ENCODE peak calls at places on chromosomes 1 and 21, in six cellular contexts. One of them, this sample, is unnamed.

GRCh38 chr1:118333601-118334241 is 148.7 kb upstream of the SPAG17 start:
- DNase-seq in HepG2: no peak
- DNase-seq in H1: no peak
- DNase-seq in GM12892: no peak
- DNase-seq in GM12878: no peak
- DNase-seq in K562: no peak
- DNase-seq in this sample: no peak

GRCh38 chr1:160423966-160424365 is 23.6 kb downstream of the VANGL2 start:
- DNase-seq in HepG2: no peak
- DNase-seq in H1: no peak
- DNase-seq in GM12892: no peak
- DNase-seq in GM12878: no peak
- DNase-seq in K562: no peak
- DNase-seq in this sample: no peak

GRCh38 chr1:222062640-222063039 is 320.8 kb upstream of the DUSP10 start:
- DNase-seq in HepG2: no peak
- DNase-seq in H1: no peak
- DNase-seq in GM12892: no peak
- DNase-seq in GM12878: no peak
- DNase-seq in K562: no peak
- DNase-seq in this sample: no peak

GRCh38 chr1:38045431-38046332 is 911 bp downstream of the POU3F1 start:
- DNase-seq in HepG2: no peak
- DNase-seq in H1: no peak
- DNase-seq in GM12892: no peak
- DNase-seq in GM12878: no peak
- DNase-seq in K562: no peak
- DNase-seq in this sample: no peak

GRCh38 chr21:41124626-41125240 is 43.2 kb upstream of the BACE2 start:
- DNase-seq in HepG2: no peak
- DNase-seq in H1: no peak
- DNase-seq in GM12892: no peak
- DNase-seq in GM12878: no peak
- DNase-seq in K562: no peak
- DNase-seq in this sample: no peak

GRCh38 chr21:43892334-43892733 is 27.3 kb downstream of the AGPAT3 start:
- DNase-seq in HepG2: no peak
- DNase-seq in H1: no peak
- DNase-seq in GM12892: no peak
- DNase-seq in GM12878: no peak
- DNase-seq in K562: no peak
- DNase-seq in this sample: no peak

GRCh38 chr1:230542054-230542453 is 100.2 kb upstream of the COG2 start:
- DNase-seq in HepG2: no peak
- DNase-seq in H1: no peak
- DNase-seq in GM12892: no peak
- DNase-seq in GM12878: no peak
- DNase-seq in K562: peak
- DNase-seq in this sample: no peak

GRCh38 chr1:202854787-202855186 is 34.2 kb downstream of the RABIF start:
- DNase-seq in HepG2: no peak
- DNase-seq in H1: no peak
- DNase-seq in GM12892: no peak
- DNase-seq in GM12878: no peak
- DNase-seq in K562: no peak
- DNase-seq in this sample: no peak

GRCh38 chr1:246803891-246804290 is 79.7 kb downstream of the SCCPDH start:
- DNase-seq in HepG2: no peak
- DNase-seq in H1: no peak
- DNase-seq in GM12892: no peak
- DNase-seq in GM12878: no peak
- DNase-seq in K562: no peak
- DNase-seq in this sample: no peak

GRCh38 chr1:34879230-34879629 is 19.7 kb upstream of the SMIM12 start:
- DNase-seq in HepG2: peak
- DNase-seq in H1: no peak
- DNase-seq in GM12892: no peak
- DNase-seq in GM12878: no peak
- DNase-seq in K562: no peak
- DNase-seq in this sample: no peak

GRCh38 chr1:12177156-12177998 is 10.6 kb downstream of the TNFRSF1B start:
- DNase-seq in HepG2: no peak
- DNase-seq in H1: no peak
- DNase-seq in GM12892: no peak
- DNase-seq in GM12878: no peak
- DNase-seq in K562: no peak
- DNase-seq in this sample: no peak

DNA sequence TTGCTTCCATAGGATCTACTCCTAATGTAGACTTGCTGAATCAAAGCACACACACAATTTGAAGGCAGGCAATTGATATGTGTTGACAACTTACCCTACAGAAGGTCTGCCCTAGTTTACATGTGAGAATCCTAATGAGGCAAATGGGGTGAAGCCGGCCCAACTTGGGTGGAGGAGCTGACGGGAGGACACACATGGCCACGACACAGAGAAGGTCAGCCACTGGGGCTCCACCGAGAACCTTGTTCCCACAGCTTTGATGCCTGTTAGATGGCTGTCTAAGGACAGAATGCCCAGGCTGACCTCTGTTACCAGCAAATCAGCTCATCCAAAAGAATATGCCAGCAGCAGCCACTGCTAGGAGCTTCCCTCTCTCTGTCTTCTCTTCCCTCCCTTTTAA is 1.5 kb upstream of the PLA2G2D start:
- DNase-seq in HepG2: no peak
- DNase-seq in H1: no peak
- DNase-seq in GM12892: no peak
- DNase-seq in GM12878: no peak
- DNase-seq in K562: no peak
- DNase-seq in this sample: no peak
- TF ChIP-seq POLR2A in HepG2: no peak
- TF ChIP-seq POLR2A in H1: no peak
- TF ChIP-seq POLR2A in GM12892: no peak
- TF ChIP-seq POLR2A in GM12878: no peak
- TF ChIP-seq POLR2A in K562: no peak
- TF ChIP-seq POLR2A in this sample: no peak

GRCh38 chr21:37364722-37365121 is 1.9 kb upstream of the DYRK1A start:
- DNase-seq in HepG2: no peak
- DNase-seq in H1: no peak
- DNase-seq in GM12892: no peak
- DNase-seq in GM12878: no peak
- DNase-seq in K562: no peak
- DNase-seq in this sample: no peak

GRCh38 chr21:37365657-37366487 is 701 bp upstream of the DYRK1A start:
- DNase-seq in HepG2: peak
- DNase-seq in H1: no peak
- DNase-seq in GM12892: no peak
- DNase-seq in GM12878: no peak
- DNase-seq in K562: peak
- DNase-seq in this sample: no peak

GRCh38 chr21:37367301-37367757 is 756 bp downstream of the DYRK1A start:
- DNase-seq in HepG2: no peak
- DNase-seq in H1: no peak
- DNase-seq in GM12892: no peak
- DNase-seq in GM12878: no peak
- DNase-seq in K562: peak
- DNase-seq in this sample: no peak

GRCh38 chr21:37367758-37368535 is 1.4 kb downstream of the DYRK1A start:
- DNase-seq in HepG2: no peak
- DNase-seq in H1: no peak
- DNase-seq in GM12892: no peak
- DNase-seq in GM12878: no peak
- DNase-seq in K562: no peak
- DNase-seq in this sample: no peak

DNA sequence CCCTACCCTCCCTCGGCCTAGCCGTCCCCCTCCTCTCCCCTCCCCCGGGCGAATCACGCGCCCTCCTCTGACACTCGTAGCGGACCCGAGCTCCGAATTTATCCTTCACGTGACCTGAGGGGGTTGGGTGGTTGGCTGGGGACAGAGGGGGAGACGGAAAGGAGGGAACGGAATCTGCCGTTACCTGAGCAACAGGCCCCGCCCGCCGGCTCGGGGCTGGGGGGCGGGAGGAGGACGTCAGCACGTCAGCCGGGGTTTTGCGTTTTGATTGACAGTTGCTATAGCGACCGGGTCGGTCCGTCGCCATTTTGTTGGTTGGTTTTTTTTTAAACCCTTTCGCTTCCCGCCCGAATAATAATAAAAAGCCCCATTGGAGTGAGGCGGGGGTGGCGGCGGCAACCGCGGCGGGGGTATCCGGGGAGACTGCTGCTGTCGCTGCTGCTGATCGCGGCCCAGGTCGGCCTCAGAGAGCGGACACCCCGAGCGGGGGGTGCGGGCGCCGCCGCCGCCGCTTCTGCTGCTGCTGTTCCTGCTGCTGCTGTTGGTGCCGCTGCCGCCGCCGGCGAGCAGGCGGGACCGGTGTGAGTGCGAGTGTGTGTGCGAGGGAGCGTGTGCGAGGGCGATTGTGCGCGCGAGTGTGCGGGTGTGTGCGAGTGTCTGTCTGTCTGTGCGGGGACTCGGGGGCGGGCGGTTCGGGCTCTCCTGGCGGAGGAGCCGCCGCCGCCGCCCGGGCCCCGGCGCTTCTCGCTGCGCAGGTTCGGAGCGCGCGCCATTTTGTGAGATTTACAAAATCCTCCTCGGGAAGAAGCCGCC is at the start of gene DYRK1A:
- DNase-seq in HepG2: peak
- DNase-seq in H1: peak
- DNase-seq in GM12892: peak
- DNase-seq in GM12878: peak
- DNase-seq in K562: peak
- DNase-seq in this sample: peak
- TF ChIP-seq POLR2AphosphoS5 in HepG2: peak
- TF ChIP-seq POLR2AphosphoS5 in H1: peak
- TF ChIP-seq POLR2AphosphoS5 in GM12892: peak
- TF ChIP-seq POLR2AphosphoS5 in GM12878: peak
- TF ChIP-seq POLR2AphosphoS5 in K562: peak
- TF ChIP-seq POLR2AphosphoS5 in this sample: peak

GRCh38 chr1:14759843-14760242 is 161.4 kb downstream of the KAZN start:
- DNase-seq in HepG2: no peak
- DNase-seq in H1: no peak
- DNase-seq in GM12892: no peak
- DNase-seq in GM12878: no peak
- DNase-seq in K562: no peak
- DNase-seq in this sample: no peak
- TF ChIP-seq TAF1 in HepG2: no peak
- TF ChIP-seq TAF1 in H1: no peak
- TF ChIP-seq TAF1 in GM12892: no peak
- TF ChIP-seq TAF1 in GM12878: no peak
- TF ChIP-seq TAF1 in K562: no peak
- TF ChIP-seq TAF1 in this sample: no peak

GRCh38 chr21:45640888-45641479 is 2.5 kb upstream of the PCBP3 start:
- DNase-seq in HepG2: no peak
- DNase-seq in H1: no peak
- DNase-seq in GM12892: no peak
- DNase-seq in GM12878: peak
- DNase-seq in K562: no peak
- DNase-seq in this sample: no peak

GRCh38 chr21:45640001-45640887 is 3.3 kb upstream of the PCBP3 start:
- DNase-seq in HepG2: no peak
- DNase-seq in H1: no peak
- DNase-seq in GM12892: no peak
- DNase-seq in GM12878: no peak
- DNase-seq in K562: no peak
- DNase-seq in this sample: no peak

GRCh38 chr21:45642122-45642813 is 1.3 kb upstream of the PCBP3 start:
- DNase-seq in HepG2: no peak
- DNase-seq in H1: no peak
- DNase-seq in GM12892: no peak
- DNase-seq in GM12878: no peak
- DNase-seq in K562: no peak
- DNase-seq in this sample: no peak

GRCh38 chr21:45643021-45643980 is at the start of gene PCBP3:
- DNase-seq in HepG2: no peak
- DNase-seq in H1: peak
- DNase-seq in GM12892: peak
- DNase-seq in GM12878: peak
- DNase-seq in K562: peak
- DNase-seq in this sample: peak

DNA sequence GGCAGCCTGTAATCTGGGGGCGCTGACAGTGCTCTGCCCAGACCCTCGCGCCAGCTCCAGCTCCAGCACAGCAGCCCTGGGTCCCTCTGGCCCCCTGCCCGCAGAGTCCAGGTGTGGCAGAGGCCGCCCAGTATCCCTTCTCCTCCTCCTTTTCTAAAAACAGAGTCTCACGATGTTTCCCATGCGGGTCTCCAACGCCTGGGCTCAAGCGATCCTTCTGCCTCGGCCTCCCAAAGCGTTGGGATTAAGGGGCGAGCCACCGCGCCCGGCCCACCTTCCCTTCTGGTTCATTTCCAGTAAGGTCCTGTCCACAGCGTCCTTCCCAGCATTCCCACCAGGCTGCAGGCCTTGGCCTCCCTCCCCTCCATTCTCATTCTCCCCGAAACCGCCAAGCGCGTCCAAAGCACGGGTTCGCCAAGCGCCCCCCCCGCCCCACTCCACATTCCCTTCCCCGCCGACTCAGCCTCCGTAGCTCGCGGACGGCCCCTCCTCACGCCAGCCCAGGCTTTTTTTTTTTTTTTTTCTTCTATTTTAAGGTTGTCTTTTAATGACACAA is 2.0 kb upstream of the PCBP3 start:
- DNase-seq in HepG2: no peak
- DNase-seq in H1: no peak
- DNase-seq in GM12892: no peak
- DNase-seq in GM12878: no peak
- DNase-seq in K562: no peak
- DNase-seq in this sample: no peak
- TF ChIP-seq POLR2A in HepG2: no peak
- TF ChIP-seq POLR2A in H1: no peak
- TF ChIP-seq POLR2A in GM12892: no peak
- TF ChIP-seq POLR2A in GM12878: no peak
- TF ChIP-seq POLR2A in K562: no peak
- TF ChIP-seq POLR2A in this sample: no peak

GRCh38 chr1:54614024-54614423 is 9.3 kb downstream of the FAM151A start:
- DNase-seq in HepG2: peak
- DNase-seq in H1: no peak
- DNase-seq in GM12892: no peak
- DNase-seq in GM12878: no peak
- DNase-seq in K562: no peak
- DNase-seq in this sample: no peak
- TF ChIP-seq POLR2AphosphoS5 in HepG2: no peak
- TF ChIP-seq POLR2AphosphoS5 in H1: no peak
- TF ChIP-seq POLR2AphosphoS5 in GM12892: no peak
- TF ChIP-seq POLR2AphosphoS5 in GM12878: no peak
- TF ChIP-seq POLR2AphosphoS5 in K562: no peak
- TF ChIP-seq POLR2AphosphoS5 in this sample: no peak